ENCODE peak calls at places on chromosomes 4 and X, in five cellular contexts. One of them, this sample, is unnamed.
A peak's percentile ranks its signal among the peaks of the same experiment; 100 is the strongest.

GRCh38 chr4:6322067-6322760 is 52.6 kb downstream of the WFS1 start:
- DNase-seq in NB4: no peak
- DNase-seq in activated B cell treated with CpG ODN at 0.5 μM for 24 hours: no peak
- DNase-seq in HCT116: no peak
- DNase-seq in left lung: no peak
- DNase-seq in this sample: no peak

GRCh38 chr4:6722891-6723290 is 6.9 kb downstream of the BLOC1S4 start:
- DNase-seq in NB4: no peak
- DNase-seq in HCT116: no peak
- DNase-seq in activated B cell treated with CpG ODN at 0.5 μM for 24 hours: no peak
- DNase-seq in left lung: no peak
- DNase-seq in this sample: no peak

GRCh38 chr4:102438396-102438795 is 62.8 kb upstream of the NFKB1 start:
- DNase-seq in HCT116: no peak
- DNase-seq in left lung: no peak
- DNase-seq in activated B cell treated with CpG ODN at 0.5 μM for 24 hours: no peak
- DNase-seq in NB4: no peak
- DNase-seq in this sample: no peak

GRCh38 chr4:173536808-173537429 is 6.9 kb upstream of the HAND2 start:
- DNase-seq in left lung: no peak
- DNase-seq in NB4: no peak
- DNase-seq in HCT116: peak; percentile 16
- DNase-seq in activated B cell treated with CpG ODN at 0.5 μM for 24 hours: no peak
- DNase-seq in this sample: peak; percentile 89

GRCh38 chr4:37068580-37068979 is 176.0 kb upstream of the NWD2 start:
- DNase-seq in HCT116: no peak
- DNase-seq in NB4: peak; percentile 21
- DNase-seq in activated B cell treated with CpG ODN at 0.5 μM for 24 hours: no peak
- DNase-seq in left lung: no peak
- DNase-seq in this sample: peak; percentile 89

GRCh38 chr4:86898562-86898961 is 6.3 kb upstream of the C4orf36 start:
- DNase-seq in activated B cell treated with CpG ODN at 0.5 μM for 24 hours: no peak
- DNase-seq in left lung: no peak
- DNase-seq in NB4: peak; percentile 38
- DNase-seq in HCT116: no peak
- DNase-seq in this sample: peak; percentile 64

GRCh38 chr4:20984011-20984836 is 284.0 kb downstream of the PACRGL start:
- DNase-seq in left lung: no peak
- DNase-seq in activated B cell treated with CpG ODN at 0.5 μM for 24 hours: no peak
- DNase-seq in HCT116: no peak
- DNase-seq in NB4: no peak
- DNase-seq in this sample: peak; percentile 80

GRCh38 chrX:125006704-125007103 is 313.0 kb upstream of the TEX13C start:
- DNase-seq in NB4: no peak
- DNase-seq in HCT116: no peak
- DNase-seq in left lung: no peak
- DNase-seq in activated B cell treated with CpG ODN at 0.5 μM for 24 hours: no peak
- DNase-seq in this sample: no peak

GRCh38 chr4:1960170-1960825 is 48.5 kb downstream of the NELFA start:
- DNase-seq in left lung: no peak
- DNase-seq in activated B cell treated with CpG ODN at 0.5 μM for 24 hours: no peak
- DNase-seq in HCT116: no peak
- DNase-seq in NB4: no peak
- DNase-seq in this sample: no peak

GRCh38 chr4:152185786-152186540 is 349.9 kb downstream of the FBXW7 start:
- DNase-seq in activated B cell treated with CpG ODN at 0.5 μM for 24 hours: no peak
- DNase-seq in left lung: no peak
- DNase-seq in NB4: peak; percentile 74
- DNase-seq in HCT116: no peak
- DNase-seq in this sample: no peak

GRCh38 chr4:156889616-156890594 is 81.7 kb downstream of the PDGFC start:
- DNase-seq in HCT116: no peak
- DNase-seq in NB4: no peak
- DNase-seq in left lung: no peak
- DNase-seq in activated B cell treated with CpG ODN at 0.5 μM for 24 hours: no peak
- DNase-seq in this sample: no peak

GRCh38 chr4:27861381-27861787 is 1000.7 kb downstream of the STIM2 start:
- DNase-seq in left lung: no peak
- DNase-seq in activated B cell treated with CpG ODN at 0.5 μM for 24 hours: no peak
- DNase-seq in HCT116: peak; percentile 57
- DNase-seq in NB4: peak; percentile 23
- DNase-seq in this sample: peak; percentile 81

GRCh38 chrX:143466130-143466529 is 51.1 kb downstream of the SPANXN3 start:
- DNase-seq in HCT116: no peak
- DNase-seq in activated B cell treated with CpG ODN at 0.5 μM for 24 hours: no peak
- DNase-seq in NB4: no peak
- DNase-seq in left lung: no peak
- DNase-seq in this sample: no peak

GRCh38 chr4:15895517-15895916 is 43.0 kb downstream of the FGFBP1 start:
- DNase-seq in activated B cell treated with CpG ODN at 0.5 μM for 24 hours: no peak
- DNase-seq in left lung: no peak
- DNase-seq in NB4: no peak
- DNase-seq in HCT116: no peak
- DNase-seq in this sample: no peak

GRCh38 chr4:41070516-41071281 is 143.6 kb downstream of the APBB2 start:
- DNase-seq in NB4: no peak
- DNase-seq in activated B cell treated with CpG ODN at 0.5 μM for 24 hours: no peak
- DNase-seq in left lung: no peak
- DNase-seq in HCT116: no peak
- DNase-seq in this sample: no peak

GRCh38 chrX:40278340-40279090 is 180.8 kb upstream of the BCOR start:
- DNase-seq in left lung: no peak
- DNase-seq in NB4: no peak
- DNase-seq in activated B cell treated with CpG ODN at 0.5 μM for 24 hours: no peak
- DNase-seq in HCT116: no peak
- DNase-seq in this sample: no peak

GRCh38 chrX:129875669-129876068 is 30.3 kb upstream of the UTP14A start:
- DNase-seq in left lung: no peak
- DNase-seq in NB4: peak; percentile 43
- DNase-seq in activated B cell treated with CpG ODN at 0.5 μM for 24 hours: no peak
- DNase-seq in HCT116: no peak
- DNase-seq in this sample: no peak

GRCh38 chr4:13881880-13882279 is 254.4 kb upstream of the BOD1L1 start:
- DNase-seq in HCT116: no peak
- DNase-seq in activated B cell treated with CpG ODN at 0.5 μM for 24 hours: no peak
- DNase-seq in NB4: no peak
- DNase-seq in left lung: no peak
- DNase-seq in this sample: no peak

GRCh38 chrX:108584617-108585211 is 145.1 kb downstream of the COL4A5 start:
- DNase-seq in NB4: peak; percentile 26
- DNase-seq in activated B cell treated with CpG ODN at 0.5 μM for 24 hours: no peak
- DNase-seq in HCT116: peak; percentile 4
- DNase-seq in left lung: no peak
- DNase-seq in this sample: peak; percentile 79

GRCh38 chrX:132463411-132463810 is 25.4 kb downstream of the MBNL3 start:
- DNase-seq in NB4: peak; percentile 45
- DNase-seq in left lung: no peak
- DNase-seq in HCT116: peak; percentile 8
- DNase-seq in activated B cell treated with CpG ODN at 0.5 μM for 24 hours: no peak
- DNase-seq in this sample: peak; percentile 63
- TF ChIP-seq CTCF in NB4: peak; percentile 26
- TF ChIP-seq CTCF in left lung: peak; percentile 44
- TF ChIP-seq CTCF in HCT116: peak; percentile 25
- TF ChIP-seq CTCF in activated B cell treated with CpG ODN at 0.5 μM for 24 hours: no peak
- TF ChIP-seq CTCF in this sample: peak; percentile 96

DNA sequence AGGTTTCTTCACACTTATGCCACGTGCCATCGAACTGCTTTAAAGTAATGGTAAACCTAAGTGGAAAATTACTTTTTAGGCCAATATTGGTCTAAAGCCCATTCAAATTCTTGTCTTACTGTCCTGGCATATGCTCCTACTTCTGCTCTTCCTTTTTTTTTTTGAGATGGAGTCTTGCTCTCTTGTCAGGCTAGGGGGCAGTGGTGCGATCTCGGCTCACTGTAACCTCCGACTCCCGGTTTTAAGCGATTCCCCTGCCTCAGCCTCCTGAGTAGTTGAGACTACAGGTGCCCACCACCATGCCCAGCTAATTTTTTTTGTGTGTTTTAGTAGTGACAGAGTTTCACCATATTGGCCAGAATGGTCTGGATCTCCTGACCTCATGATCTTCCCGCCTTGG is 129.0 kb upstream of the TECRL start:
- DNase-seq in NB4: peak; percentile 44
- DNase-seq in left lung: no peak
- DNase-seq in activated B cell treated with CpG ODN at 0.5 μM for 24 hours: no peak
- DNase-seq in HCT116: no peak
- DNase-seq in this sample: peak; percentile 78
- TF ChIP-seq CTCF in NB4: peak; percentile 36
- TF ChIP-seq CTCF in left lung: no peak
- TF ChIP-seq CTCF in activated B cell treated with CpG ODN at 0.5 μM for 24 hours: no peak
- TF ChIP-seq CTCF in HCT116: no peak
- TF ChIP-seq CTCF in this sample: peak; percentile 67

GRCh38 chrX:132216806-132217202 is 2.4 kb downstream of the RAP2C start:
- DNase-seq in activated B cell treated with CpG ODN at 0.5 μM for 24 hours: no peak
- DNase-seq in left lung: no peak
- DNase-seq in HCT116: no peak
- DNase-seq in NB4: peak; percentile 53
- DNase-seq in this sample: no peak

GRCh38 chrX:132217203-132218073 is 1.8 kb downstream of the RAP2C start:
- DNase-seq in activated B cell treated with CpG ODN at 0.5 μM for 24 hours: peak; percentile 65
- DNase-seq in left lung: peak; percentile 79
- DNase-seq in HCT116: peak; percentile 74
- DNase-seq in NB4: peak; percentile 94
- DNase-seq in this sample: peak; percentile 86

GRCh38 chrX:132218100-132218807 is 993 bp downstream of the RAP2C start:
- DNase-seq in activated B cell treated with CpG ODN at 0.5 μM for 24 hours: peak; percentile 66
- DNase-seq in HCT116: peak; percentile 67
- DNase-seq in left lung: peak; percentile 87
- DNase-seq in NB4: peak; percentile 87
- DNase-seq in this sample: peak; percentile 90

GRCh38 chrX:132216283-132216682 is 3.0 kb downstream of the RAP2C start:
- DNase-seq in HCT116: no peak
- DNase-seq in activated B cell treated with CpG ODN at 0.5 μM for 24 hours: no peak
- DNase-seq in NB4: peak; percentile 45
- DNase-seq in left lung: no peak
- DNase-seq in this sample: no peak

DNA sequence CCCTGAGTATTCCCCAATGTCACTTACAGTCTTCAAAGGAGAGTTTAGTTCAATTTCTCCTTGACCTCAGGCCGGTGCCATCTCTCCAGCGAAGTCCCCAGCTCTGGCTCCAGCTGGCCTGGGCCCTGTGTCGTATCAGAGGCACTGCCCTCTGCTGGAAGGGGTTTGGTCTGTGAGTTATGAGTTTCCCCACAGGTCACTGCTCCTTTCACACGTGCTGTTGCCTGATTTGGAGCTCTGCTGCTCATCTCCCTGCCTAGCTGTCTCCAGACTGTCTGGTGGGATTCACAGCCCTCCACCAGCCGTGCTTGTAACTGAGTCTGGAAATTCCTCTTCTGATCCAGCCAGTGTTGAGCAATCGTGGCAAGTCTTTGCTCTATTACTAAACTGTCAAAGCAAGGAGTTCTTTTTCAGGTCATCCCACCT is at the start of gene RAP2C:
- DNase-seq in HCT116: peak; percentile 53
- DNase-seq in left lung: peak; percentile 78
- DNase-seq in activated B cell treated with CpG ODN at 0.5 μM for 24 hours: peak; percentile 38
- DNase-seq in NB4: peak; percentile 82
- DNase-seq in this sample: peak; percentile 88
- TF ChIP-seq CTCF in HCT116: peak; percentile 55
- TF ChIP-seq CTCF in left lung: peak; percentile 41
- TF ChIP-seq CTCF in activated B cell treated with CpG ODN at 0.5 μM for 24 hours: no peak
- TF ChIP-seq CTCF in NB4: peak; percentile 57
- TF ChIP-seq CTCF in this sample: peak; percentile 90

DNA sequence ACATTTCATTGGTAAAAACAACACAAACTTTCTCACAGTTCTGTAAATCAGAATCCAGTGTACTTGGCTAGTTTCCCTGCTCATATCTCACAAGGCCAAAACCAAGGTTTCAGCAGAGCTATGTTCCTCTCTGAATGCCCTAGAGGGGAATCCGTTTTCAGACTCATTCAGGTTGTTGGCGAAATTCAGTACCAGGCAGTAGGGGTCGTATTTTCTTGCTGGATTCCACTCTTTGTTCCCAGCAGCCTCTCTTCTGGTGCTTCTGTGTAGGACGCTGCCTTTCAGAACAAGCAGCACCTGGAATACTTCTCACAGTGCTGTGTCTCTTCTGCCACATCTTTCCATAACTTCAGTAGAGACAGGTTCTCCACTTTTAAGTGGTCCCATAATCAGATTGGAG is 351.9 kb downstream of the PCDH18 start:
- DNase-seq in NB4: no peak
- DNase-seq in left lung: no peak
- DNase-seq in HCT116: peak; percentile 1
- DNase-seq in activated B cell treated with CpG ODN at 0.5 μM for 24 hours: no peak
- DNase-seq in this sample: peak; percentile 70
- TF ChIP-seq CTCF in NB4: no peak
- TF ChIP-seq CTCF in left lung: no peak
- TF ChIP-seq CTCF in HCT116: no peak
- TF ChIP-seq CTCF in activated B cell treated with CpG ODN at 0.5 μM for 24 hours: no peak
- TF ChIP-seq CTCF in this sample: peak; percentile 74

GRCh38 chr4:137454767-137455166 is 77.5 kb downstream of the PCDH18 start:
- DNase-seq in HCT116: no peak
- DNase-seq in NB4: no peak
- DNase-seq in left lung: no peak
- DNase-seq in activated B cell treated with CpG ODN at 0.5 μM for 24 hours: no peak
- DNase-seq in this sample: peak; percentile 60
- TF ChIP-seq CTCF in HCT116: no peak
- TF ChIP-seq CTCF in NB4: no peak
- TF ChIP-seq CTCF in left lung: no peak
- TF ChIP-seq CTCF in activated B cell treated with CpG ODN at 0.5 μM for 24 hours: no peak
- TF ChIP-seq CTCF in this sample: peak; percentile 20

GRCh38 chrX:46683023-46683422 is 75.9 kb downstream of the SLC9A7 start:
- DNase-seq in HCT116: no peak
- DNase-seq in NB4: no peak
- DNase-seq in left lung: no peak
- DNase-seq in activated B cell treated with CpG ODN at 0.5 μM for 24 hours: no peak
- DNase-seq in this sample: no peak
- TF ChIP-seq CTCF in HCT116: no peak
- TF ChIP-seq CTCF in NB4: no peak
- TF ChIP-seq CTCF in left lung: no peak
- TF ChIP-seq CTCF in activated B cell treated with CpG ODN at 0.5 μM for 24 hours: no peak
- TF ChIP-seq CTCF in this sample: no peak

GRCh38 chr4:144687466-144687865 is 41.5 kb downstream of the HHIP start:
- DNase-seq in left lung: no peak
- DNase-seq in HCT116: no peak
- DNase-seq in activated B cell treated with CpG ODN at 0.5 μM for 24 hours: no peak
- DNase-seq in NB4: peak; percentile 10
- DNase-seq in this sample: no peak
- TF ChIP-seq CTCF in left lung: no peak
- TF ChIP-seq CTCF in HCT116: no peak
- TF ChIP-seq CTCF in activated B cell treated with CpG ODN at 0.5 μM for 24 hours: no peak
- TF ChIP-seq CTCF in NB4: no peak
- TF ChIP-seq CTCF in this sample: no peak